ENCODE peak calls at places on chromosomes 5 and 9, in six cellular contexts. One of them, this sample, is unnamed. For H3K36me3, the result is how much of the 10 kb centered on the place peaks cover.

GRCh38 chr5:126852104-126852531 is 75.2 kb downstream of the LMNB1 start:
- DNase-seq in IMR-90: peak
- DNase-seq in keratinocyte: no peak
- DNase-seq in heart left ventricle: no peak
- DNase-seq in CD8-positive, alpha-beta T cell: no peak
- DNase-seq in MM.1S: no peak
- DNase-seq in this sample: no peak

GRCh38 chr9:131567910-131568309 is 22.6 kb downstream of the PRRT1B start:
- DNase-seq in keratinocyte: no peak
- DNase-seq in heart left ventricle: no peak
- DNase-seq in MM.1S: no peak
- DNase-seq in CD8-positive, alpha-beta T cell: no peak
- DNase-seq in IMR-90: no peak
- DNase-seq in this sample: no peak

GRCh38 chr5:136006164-136006563 is 22.6 kb upstream of the TGFBI start:
- DNase-seq in CD8-positive, alpha-beta T cell: no peak
- DNase-seq in keratinocyte: no peak
- DNase-seq in heart left ventricle: no peak
- DNase-seq in MM.1S: no peak
- DNase-seq in IMR-90: peak
- DNase-seq in this sample: no peak

GRCh38 chr5:65121880-65122436 is 353.2 kb downstream of the CWC27 start:
- DNase-seq in MM.1S: no peak
- DNase-seq in heart left ventricle: no peak
- DNase-seq in IMR-90: peak
- DNase-seq in keratinocyte: no peak
- DNase-seq in CD8-positive, alpha-beta T cell: no peak
- DNase-seq in this sample: no peak

GRCh38 chr9:7570107-7570720 is 229.4 kb downstream of the DMAC1 start:
- DNase-seq in MM.1S: peak
- DNase-seq in heart left ventricle: no peak
- DNase-seq in keratinocyte: peak
- DNase-seq in IMR-90: peak
- DNase-seq in CD8-positive, alpha-beta T cell: peak
- DNase-seq in this sample: no peak

GRCh38 chr9:125803526-125803925 is 56.4 kb downstream of the PBX3 start:
- DNase-seq in IMR-90: no peak
- DNase-seq in CD8-positive, alpha-beta T cell: no peak
- DNase-seq in heart left ventricle: no peak
- DNase-seq in keratinocyte: no peak
- DNase-seq in MM.1S: no peak
- DNase-seq in this sample: no peak

GRCh38 chr5:27403248-27403882 is 365.0 kb upstream of the CDH9 start:
- DNase-seq in CD8-positive, alpha-beta T cell: no peak
- DNase-seq in IMR-90: no peak
- DNase-seq in MM.1S: peak
- DNase-seq in heart left ventricle: no peak
- DNase-seq in keratinocyte: no peak
- DNase-seq in this sample: no peak

GRCh38 chr5:60488466-60489130 is 211.4 kb downstream of the DEPDC1B start:
- DNase-seq in IMR-90: no peak
- DNase-seq in keratinocyte: no peak
- DNase-seq in MM.1S: no peak
- DNase-seq in CD8-positive, alpha-beta T cell: no peak
- DNase-seq in heart left ventricle: no peak
- DNase-seq in this sample: no peak

GRCh38 chr9:109264865-109265532 is 55.9 kb downstream of the EPB41L4B start:
- DNase-seq in IMR-90: no peak
- DNase-seq in keratinocyte: no peak
- DNase-seq in MM.1S: no peak
- DNase-seq in CD8-positive, alpha-beta T cell: no peak
- DNase-seq in heart left ventricle: peak
- DNase-seq in this sample: no peak

GRCh38 chr9:94900222-94901018 is 173.9 kb downstream of the AOPEP start:
- DNase-seq in keratinocyte: no peak
- DNase-seq in IMR-90: peak
- DNase-seq in CD8-positive, alpha-beta T cell: no peak
- DNase-seq in MM.1S: no peak
- DNase-seq in heart left ventricle: no peak
- DNase-seq in this sample: no peak

GRCh38 chr9:24590432-24590831 is 44.7 kb upstream of the IZUMO3 start:
- DNase-seq in IMR-90: no peak
- DNase-seq in MM.1S: no peak
- DNase-seq in CD8-positive, alpha-beta T cell: no peak
- DNase-seq in heart left ventricle: no peak
- DNase-seq in keratinocyte: peak
- DNase-seq in this sample: no peak

GRCh38 chr9:120436937-120437592 is 142.9 kb downstream of the CDK5RAP2 start:
- DNase-seq in heart left ventricle: peak
- DNase-seq in keratinocyte: no peak
- DNase-seq in CD8-positive, alpha-beta T cell: no peak
- DNase-seq in MM.1S: no peak
- DNase-seq in IMR-90: no peak
- DNase-seq in this sample: peak

GRCh38 chr5:169941542-169941941 is 38.8 kb downstream of the INSYN2B start:
- DNase-seq in keratinocyte: no peak
- DNase-seq in MM.1S: no peak
- DNase-seq in CD8-positive, alpha-beta T cell: no peak
- DNase-seq in heart left ventricle: no peak
- DNase-seq in IMR-90: no peak
- DNase-seq in this sample: no peak

GRCh38 chr5:77076961-77077820 is 9.9 kb downstream of the ZBED3 start:
- DNase-seq in CD8-positive, alpha-beta T cell: no peak
- DNase-seq in heart left ventricle: peak
- DNase-seq in MM.1S: no peak
- DNase-seq in IMR-90: peak
- DNase-seq in keratinocyte: no peak
- DNase-seq in this sample: peak

GRCh38 chr9:122226758-122227575 is 1.8 kb downstream of the LHX6 start:
- DNase-seq in MM.1S: no peak
- DNase-seq in heart left ventricle: no peak
- DNase-seq in CD8-positive, alpha-beta T cell: no peak
- DNase-seq in keratinocyte: no peak
- DNase-seq in IMR-90: no peak
- DNase-seq in this sample: no peak

GRCh38 chr5:93926831-93927600 is 185.6 kb upstream of the POU5F2 start:
- DNase-seq in MM.1S: no peak
- DNase-seq in IMR-90: peak
- DNase-seq in CD8-positive, alpha-beta T cell: no peak
- DNase-seq in keratinocyte: no peak
- DNase-seq in heart left ventricle: no peak
- DNase-seq in this sample: no peak

GRCh38 chr5:116371431-116371830 is 203.2 kb downstream of the SEMA6A start:
- DNase-seq in heart left ventricle: no peak
- DNase-seq in MM.1S: no peak
- DNase-seq in keratinocyte: no peak
- DNase-seq in CD8-positive, alpha-beta T cell: no peak
- DNase-seq in IMR-90: no peak
- DNase-seq in this sample: no peak

GRCh38 chr5:76819851-76820280 is 1.0 kb downstream of the F2RL1 start:
- DNase-seq in heart left ventricle: peak
- DNase-seq in keratinocyte: no peak
- DNase-seq in IMR-90: no peak
- DNase-seq in CD8-positive, alpha-beta T cell: no peak
- DNase-seq in MM.1S: no peak
- DNase-seq in this sample: no peak

GRCh38 chr5:124963236-124963929 is 216.9 kb upstream of the ZNF608 start:
- DNase-seq in IMR-90: peak
- DNase-seq in keratinocyte: no peak
- DNase-seq in heart left ventricle: no peak
- DNase-seq in MM.1S: no peak
- DNase-seq in CD8-positive, alpha-beta T cell: no peak
- DNase-seq in this sample: no peak

GRCh38 chr9:122097679-122098315 is 4.7 kb upstream of the TTLL11 start:
- DNase-seq in CD8-positive, alpha-beta T cell: no peak
- DNase-seq in heart left ventricle: no peak
- DNase-seq in MM.1S: no peak
- DNase-seq in keratinocyte: no peak
- DNase-seq in IMR-90: no peak
- DNase-seq in this sample: no peak

GRCh38 chr5:72366324-72366976 is 46.3 kb downstream of the PTCD2 start:
- DNase-seq in IMR-90: peak
- DNase-seq in CD8-positive, alpha-beta T cell: peak
- DNase-seq in heart left ventricle: peak
- DNase-seq in MM.1S: peak
- DNase-seq in keratinocyte: no peak
- DNase-seq in this sample: no peak

GRCh38 chr5:79858097-79858723 is 132.9 kb downstream of the MTX3 start:
- DNase-seq in MM.1S: peak
- DNase-seq in CD8-positive, alpha-beta T cell: peak
- DNase-seq in IMR-90: peak
- DNase-seq in keratinocyte: peak
- DNase-seq in heart left ventricle: peak
- DNase-seq in this sample: peak

GRCh38 chr5:142056831-142057696 is 44.2 kb upstream of the GNPDA1 start:
- DNase-seq in IMR-90: no peak
- DNase-seq in heart left ventricle: no peak
- DNase-seq in CD8-positive, alpha-beta T cell: no peak
- DNase-seq in keratinocyte: no peak
- DNase-seq in MM.1S: no peak
- DNase-seq in this sample: no peak

GRCh38 chr5:86929123-86929766 is 311.5 kb downstream of the COX7C start:
- DNase-seq in CD8-positive, alpha-beta T cell: no peak
- DNase-seq in heart left ventricle: no peak
- DNase-seq in IMR-90: no peak
- DNase-seq in MM.1S: no peak
- DNase-seq in keratinocyte: no peak
- DNase-seq in this sample: no peak

GRCh38 chr9:97990259-97990658 is 7.1 kb downstream of the ANP32B start:
- DNase-seq in MM.1S: no peak
- DNase-seq in keratinocyte: no peak
- DNase-seq in CD8-positive, alpha-beta T cell: no peak
- DNase-seq in IMR-90: peak
- DNase-seq in heart left ventricle: no peak
- DNase-seq in this sample: no peak

GRCh38 chr5:151214614-151215545 is 9.0 kb downstream of the CCDC69 start:
- DNase-seq in CD8-positive, alpha-beta T cell: no peak
- DNase-seq in IMR-90: no peak
- DNase-seq in keratinocyte: no peak
- DNase-seq in heart left ventricle: no peak
- DNase-seq in MM.1S: peak
- DNase-seq in this sample: peak

GRCh38 chr5:17235736-17236330 is 18.4 kb downstream of the BASP1 start:
- DNase-seq in MM.1S: no peak
- DNase-seq in CD8-positive, alpha-beta T cell: no peak
- DNase-seq in keratinocyte: no peak
- DNase-seq in IMR-90: peak
- DNase-seq in heart left ventricle: no peak
- DNase-seq in this sample: no peak

GRCh38 chr5:9658726-9659125 is 28.6 kb upstream of the TAS2R1 start:
- DNase-seq in MM.1S: no peak
- DNase-seq in heart left ventricle: no peak
- DNase-seq in CD8-positive, alpha-beta T cell: no peak
- DNase-seq in keratinocyte: no peak
- DNase-seq in IMR-90: peak
- DNase-seq in this sample: no peak

GRCh38 chr9:4933177-4933576 is 51.9 kb upstream of the JAK2 start:
- DNase-seq in keratinocyte: peak
- DNase-seq in MM.1S: no peak
- DNase-seq in CD8-positive, alpha-beta T cell: no peak
- DNase-seq in heart left ventricle: no peak
- DNase-seq in IMR-90: no peak
- DNase-seq in this sample: no peak

DNA sequence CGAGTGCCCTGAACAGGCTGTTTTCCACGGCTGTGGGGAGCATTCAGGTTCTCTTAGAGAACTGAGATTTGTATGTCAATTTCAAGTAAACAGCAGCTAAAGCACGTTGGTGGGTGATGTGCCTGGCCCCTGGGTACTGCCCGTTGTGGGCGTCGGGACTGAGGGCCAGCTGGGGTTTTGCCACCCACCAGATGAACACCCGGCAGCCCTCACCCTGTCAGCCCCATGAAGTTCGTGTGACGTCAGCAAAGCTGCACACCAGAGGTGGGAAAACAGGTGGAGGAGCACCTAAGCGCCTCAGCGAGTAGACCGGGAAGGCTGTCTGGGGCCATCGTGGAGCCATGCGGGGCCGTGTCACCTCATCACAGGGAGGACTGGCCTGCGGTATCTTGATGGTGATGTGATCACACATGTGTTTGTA is 9.2 kb downstream of the CEP72 start:
- DNase-seq in IMR-90: no peak
- DNase-seq in CD8-positive, alpha-beta T cell: no peak
- DNase-seq in MM.1S: no peak
- DNase-seq in keratinocyte: no peak
- DNase-seq in heart left ventricle: peak
- DNase-seq in this sample: no peak
- H3K36me3 ChIP-seq in IMR-90: under half
- H3K36me3 ChIP-seq in CD8-positive, alpha-beta T cell: under half
- H3K36me3 ChIP-seq in MM.1S: under half
- H3K36me3 ChIP-seq in keratinocyte: under half
- H3K36me3 ChIP-seq in heart left ventricle: under half
- H3K36me3 ChIP-seq in this sample: under half

GRCh38 chr5:5470933-5471332 is 48.5 kb downstream of the ICE1 start:
- DNase-seq in MM.1S: no peak
- DNase-seq in heart left ventricle: no peak
- DNase-seq in IMR-90: no peak
- DNase-seq in CD8-positive, alpha-beta T cell: no peak
- DNase-seq in keratinocyte: no peak
- DNase-seq in this sample: no peak
- H3K36me3 ChIP-seq in MM.1S: under half
- H3K36me3 ChIP-seq in heart left ventricle: under half
- H3K36me3 ChIP-seq in IMR-90: under half
- H3K36me3 ChIP-seq in CD8-positive, alpha-beta T cell: under half
- H3K36me3 ChIP-seq in keratinocyte: under half
- H3K36me3 ChIP-seq in this sample: under half

GRCh38 chr9:106941901-106942300 is 78.9 kb downstream of the ZNF462 start:
- DNase-seq in IMR-90: no peak
- DNase-seq in MM.1S: no peak
- DNase-seq in heart left ventricle: no peak
- DNase-seq in keratinocyte: no peak
- DNase-seq in CD8-positive, alpha-beta T cell: no peak
- DNase-seq in this sample: no peak
- H3K36me3 ChIP-seq in IMR-90: under half
- H3K36me3 ChIP-seq in MM.1S: under half
- H3K36me3 ChIP-seq in heart left ventricle: under half
- H3K36me3 ChIP-seq in keratinocyte: under half
- H3K36me3 ChIP-seq in CD8-positive, alpha-beta T cell: under half
- H3K36me3 ChIP-seq in this sample: under half

GRCh38 chr5:3080366-3080765 is 328.9 kb upstream of the IRX2 start:
- DNase-seq in heart left ventricle: no peak
- DNase-seq in keratinocyte: no peak
- DNase-seq in CD8-positive, alpha-beta T cell: no peak
- DNase-seq in MM.1S: no peak
- DNase-seq in IMR-90: no peak
- DNase-seq in this sample: no peak

GRCh38 chr5:3077684-3078083 is 326.2 kb upstream of the IRX2 start:
- DNase-seq in keratinocyte: no peak
- DNase-seq in IMR-90: no peak
- DNase-seq in MM.1S: no peak
- DNase-seq in heart left ventricle: no peak
- DNase-seq in CD8-positive, alpha-beta T cell: no peak
- DNase-seq in this sample: no peak

DNA sequence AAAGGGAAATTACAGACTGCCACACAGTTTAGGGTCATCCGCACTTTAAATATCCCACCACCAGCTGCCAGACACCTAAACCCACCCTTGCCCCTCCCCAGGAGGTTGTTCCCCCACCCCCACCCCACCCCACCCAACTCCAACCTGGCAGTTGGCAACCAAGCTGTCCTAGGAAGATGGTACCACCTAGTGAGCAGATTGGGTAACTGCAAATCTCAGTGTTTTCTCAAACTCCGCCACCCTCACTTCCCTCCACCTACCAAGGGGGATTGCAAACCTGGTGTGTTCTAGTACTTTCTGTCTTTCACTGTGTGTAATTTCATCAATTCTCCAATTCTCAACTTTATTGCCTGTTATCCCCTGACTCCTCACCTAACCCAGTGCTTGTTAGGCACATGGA is 323.8 kb upstream of the IRX2 start:
- DNase-seq in MM.1S: no peak
- DNase-seq in IMR-90: no peak
- DNase-seq in heart left ventricle: no peak
- DNase-seq in CD8-positive, alpha-beta T cell: no peak
- DNase-seq in keratinocyte: no peak
- DNase-seq in this sample: no peak
- H3K36me3 ChIP-seq in MM.1S: under half
- H3K36me3 ChIP-seq in IMR-90: under half
- H3K36me3 ChIP-seq in heart left ventricle: under half
- H3K36me3 ChIP-seq in CD8-positive, alpha-beta T cell: under half
- H3K36me3 ChIP-seq in keratinocyte: under half
- H3K36me3 ChIP-seq in this sample: under half

This sample was measured in aorta.